ENCODE peak calls at places on chromosomes 13 and 19, in ten cellular contexts. S is Panc1, Y is GM12865, U is NCI-H748 treated with DMSO at 0.1 percent for 48 hours, W is neural progenitor cell, R is SK-N-MC, E is NCI-H2227 treated with DMSO at 0.1 percent for 48 hours, B is NCI-H510A treated with DMSO at 0.1 percent for 48 hours, L is pancreas, H is NCI-H2171 treated with DMSO at 0.1 percent for 48 hours. D is an unnamed sample.

GRCh38 chr13:47326061-47326460 is 429.2 kb upstream of the HTR2A start:
- DNase-seq in W (no peak), E (no peak), B (no peak), Y (no peak), U (no peak), L (no peak), R (no peak), H (no peak), S (no peak), D (no peak)

GRCh38 chr13:99620806-99621205 is 119.5 kb downstream of the TM9SF2 start:
- DNase-seq in W (no peak), B (no peak), S (no peak), Y (no peak), U (no peak), E (no peak), L (no peak), H (no peak), R (no peak), D (no peak)

GRCh38 chr13:107018285-107018684 is 450.3 kb upstream of the ARGLU1 start:
- DNase-seq in H (no peak), Y (no peak), E (no peak), R (no peak), L (no peak), W (no peak), U (no peak), B (no peak), S (no peak), D (no peak)

GRCh38 chr19:48900477-48901452 is 653 bp downstream of the NUCB1 start:
- DNase-seq in U (no peak), E (no peak), S (no peak), R (no peak), B (no peak), H (peak; percentile 21), L (no peak), W (no peak), Y (peak; percentile 63), D (no peak)

GRCh38 chr19:45245334-45245787 is at the start of gene EXOC3L2:
- DNase-seq in H (no peak), R (no peak), E (no peak), W (no peak), B (no peak), U (no peak), Y (no peak), S (no peak), L (no peak), D (no peak)

GRCh38 chr19:13163609-13164364 is 13.6 kb downstream of the IER2 start:
- DNase-seq in U (no peak), W (peak; percentile 94), R (no peak), L (peak; percentile 86), S (no peak), B (peak; percentile 30), H (peak; percentile 44), E (peak; percentile 9), Y (peak; percentile 48), D (no peak)

GRCh38 chr19:21094347-21095025 is 12.5 kb downstream of the ZNF714 start:
- DNase-seq in W (no peak), L (no peak), S (no peak), B (no peak), H (no peak), E (no peak), Y (no peak), U (no peak), R (no peak), D (no peak)

GRCh38 chr19:40721936-40722661 is 5.2 kb downstream of the ITPKC start:
- DNase-seq in H (no peak), U (no peak), Y (no peak), E (no peak), W (no peak), S (no peak), R (no peak), B (no peak), L (no peak), D (peak; percentile 39)

GRCh38 chr19:58021541-58022282 is 12.1 kb upstream of the ZSCAN1 start:
- DNase-seq in E (no peak), R (no peak), H (peak; percentile 39), L (peak; percentile 56), S (no peak), U (peak; percentile 91), Y (peak; percentile 39), W (peak; percentile 69), B (peak; percentile 3), D (no peak)

GRCh38 chr19:14563989-14564650 is 7.7 kb downstream of the NDUFB7 start:
- DNase-seq in U (no peak), B (no peak), E (no peak), W (peak; percentile 71), Y (peak; percentile 76), S (no peak), H (no peak), R (no peak), L (no peak), D (no peak)

GRCh38 chr13:40377783-40378182 is 288.7 kb downstream of the FOXO1 start:
- DNase-seq in S (no peak), U (no peak), B (no peak), Y (no peak), W (no peak), E (no peak), R (no peak), H (no peak), L (no peak), D (no peak)

D was measured in glomerular endothelial cell.